ENCODE peak calls at places on chromosomes 5 and 9, in seven cellular contexts. One of them, this sample, is unnamed.

GRCh38 chr5:2160811-2161210 is 278.1 kb upstream of the IRX4 start:
- DNase-seq in neuronal stem cell: no peak
- DNase-seq in CD4-positive, alpha-beta memory T cell: no peak
- DNase-seq in NCI-H2081: no peak
- DNase-seq in head of caudate nucleus: no peak
- DNase-seq in stomach: no peak
- DNase-seq in Calu3: no peak
- DNase-seq in this sample: no peak

GRCh38 chr5:142000709-142001484 is 11.9 kb downstream of the GNPDA1 start:
- DNase-seq in neuronal stem cell: no peak
- DNase-seq in CD4-positive, alpha-beta memory T cell: no peak
- DNase-seq in NCI-H2081: no peak
- DNase-seq in stomach: no peak
- DNase-seq in head of caudate nucleus: peak; percentile 47
- DNase-seq in Calu3: peak; percentile 15
- DNase-seq in this sample: no peak

GRCh38 chr5:83031391-83031790 is 45.8 kb downstream of the TMEM167A start:
- DNase-seq in neuronal stem cell: no peak
- DNase-seq in NCI-H2081: no peak
- DNase-seq in stomach: no peak
- DNase-seq in head of caudate nucleus: no peak
- DNase-seq in CD4-positive, alpha-beta memory T cell: no peak
- DNase-seq in Calu3: no peak
- DNase-seq in this sample: no peak

GRCh38 chr5:161399996-161400562 is 146.4 kb downstream of the GABRB2 start:
- DNase-seq in neuronal stem cell: no peak
- DNase-seq in head of caudate nucleus: no peak
- DNase-seq in Calu3: no peak
- DNase-seq in CD4-positive, alpha-beta memory T cell: no peak
- DNase-seq in NCI-H2081: peak; percentile 1
- DNase-seq in stomach: no peak
- DNase-seq in this sample: no peak

GRCh38 chr9:106310782-106311181 is 552.2 kb upstream of the ZNF462 start:
- DNase-seq in stomach: no peak
- DNase-seq in NCI-H2081: no peak
- DNase-seq in CD4-positive, alpha-beta memory T cell: no peak
- DNase-seq in head of caudate nucleus: no peak
- DNase-seq in neuronal stem cell: no peak
- DNase-seq in Calu3: no peak
- DNase-seq in this sample: no peak

GRCh38 chr5:37437716-37438115 is 58.6 kb downstream of the WDR70 start:
- DNase-seq in CD4-positive, alpha-beta memory T cell: no peak
- DNase-seq in NCI-H2081: no peak
- DNase-seq in Calu3: no peak
- DNase-seq in neuronal stem cell: no peak
- DNase-seq in stomach: no peak
- DNase-seq in head of caudate nucleus: no peak
- DNase-seq in this sample: no peak

GRCh38 chr5:127746756-127747155 is 43.6 kb downstream of the CCDC192 start:
- DNase-seq in NCI-H2081: peak; percentile 3
- DNase-seq in CD4-positive, alpha-beta memory T cell: peak; percentile 7
- DNase-seq in stomach: no peak
- DNase-seq in head of caudate nucleus: no peak
- DNase-seq in Calu3: no peak
- DNase-seq in neuronal stem cell: no peak
- DNase-seq in this sample: no peak

GRCh38 chr9:130893250-130894101 is 3.1 kb downstream of the QRFP start:
- DNase-seq in NCI-H2081: no peak
- DNase-seq in Calu3: no peak
- DNase-seq in head of caudate nucleus: peak; percentile 66
- DNase-seq in CD4-positive, alpha-beta memory T cell: no peak
- DNase-seq in stomach: peak; percentile 40
- DNase-seq in neuronal stem cell: no peak
- DNase-seq in this sample: peak; percentile 86

GRCh38 chr5:179763215-179763945 is 30.4 kb upstream of the LTC4S start:
- DNase-seq in CD4-positive, alpha-beta memory T cell: peak; percentile 50
- DNase-seq in head of caudate nucleus: peak; percentile 88
- DNase-seq in stomach: peak; percentile 71
- DNase-seq in neuronal stem cell: peak; percentile 51
- DNase-seq in Calu3: peak; percentile 76
- DNase-seq in NCI-H2081: peak; percentile 71
- DNase-seq in this sample: peak; percentile 65

GRCh38 chr5:176734756-176735342 is 75.5 kb upstream of the UNC5A start:
- DNase-seq in head of caudate nucleus: no peak
- DNase-seq in neuronal stem cell: no peak
- DNase-seq in Calu3: no peak
- DNase-seq in CD4-positive, alpha-beta memory T cell: no peak
- DNase-seq in stomach: no peak
- DNase-seq in NCI-H2081: no peak
- DNase-seq in this sample: no peak

GRCh38 chr5:99076600-99077253 is 147.9 kb upstream of the CHD1 start:
- DNase-seq in Calu3: no peak
- DNase-seq in neuronal stem cell: no peak
- DNase-seq in CD4-positive, alpha-beta memory T cell: no peak
- DNase-seq in stomach: no peak
- DNase-seq in NCI-H2081: no peak
- DNase-seq in head of caudate nucleus: no peak
- DNase-seq in this sample: no peak

GRCh38 chr5:21067724-21068123 is 1079.7 kb upstream of the CDH18 start:
- DNase-seq in CD4-positive, alpha-beta memory T cell: no peak
- DNase-seq in stomach: no peak
- DNase-seq in Calu3: no peak
- DNase-seq in head of caudate nucleus: no peak
- DNase-seq in NCI-H2081: no peak
- DNase-seq in neuronal stem cell: no peak
- DNase-seq in this sample: no peak

GRCh38 chr9:96719538-96720315 is 58.2 kb downstream of the ZNF510 start:
- DNase-seq in head of caudate nucleus: peak; percentile 50
- DNase-seq in CD4-positive, alpha-beta memory T cell: no peak
- DNase-seq in Calu3: peak; percentile 52
- DNase-seq in NCI-H2081: no peak
- DNase-seq in stomach: peak; percentile 43
- DNase-seq in neuronal stem cell: no peak
- DNase-seq in this sample: no peak

GRCh38 chr5:138708761-138709160 is 44.5 kb upstream of the CTNNA1 start:
- DNase-seq in CD4-positive, alpha-beta memory T cell: no peak
- DNase-seq in head of caudate nucleus: no peak
- DNase-seq in stomach: no peak
- DNase-seq in neuronal stem cell: no peak
- DNase-seq in NCI-H2081: no peak
- DNase-seq in Calu3: no peak
- DNase-seq in this sample: no peak

GRCh38 chr5:148653840-148654781 is at the start of gene HTR4:
- DNase-seq in Calu3: peak; percentile 6
- DNase-seq in NCI-H2081: peak; percentile 29
- DNase-seq in neuronal stem cell: no peak
- DNase-seq in head of caudate nucleus: peak; percentile 66
- DNase-seq in stomach: no peak
- DNase-seq in CD4-positive, alpha-beta memory T cell: no peak
- DNase-seq in this sample: peak; percentile 13

GRCh38 chr5:122773615-122774014 is 1.3 kb upstream of the SNX2 start:
- DNase-seq in Calu3: no peak
- DNase-seq in head of caudate nucleus: no peak
- DNase-seq in NCI-H2081: no peak
- DNase-seq in neuronal stem cell: no peak
- DNase-seq in CD4-positive, alpha-beta memory T cell: no peak
- DNase-seq in stomach: no peak
- DNase-seq in this sample: peak; percentile 40

GRCh38 chr5:72300590-72301339 is 19.3 kb downstream of the MRPS27 start:
- DNase-seq in CD4-positive, alpha-beta memory T cell: no peak
- DNase-seq in stomach: no peak
- DNase-seq in Calu3: no peak
- DNase-seq in NCI-H2081: no peak
- DNase-seq in head of caudate nucleus: no peak
- DNase-seq in neuronal stem cell: no peak
- DNase-seq in this sample: no peak

GRCh38 chr9:27572566-27572917 is 739 bp downstream of the C9orf72 start:
- DNase-seq in head of caudate nucleus: peak; percentile 79
- DNase-seq in NCI-H2081: peak; percentile 52
- DNase-seq in CD4-positive, alpha-beta memory T cell: peak; percentile 64
- DNase-seq in stomach: peak; percentile 57
- DNase-seq in neuronal stem cell: no peak
- DNase-seq in Calu3: peak; percentile 12
- DNase-seq in this sample: peak; percentile 50

GRCh38 chr5:150120617-150121447 is 34.5 kb upstream of the CSF1R start:
- DNase-seq in neuronal stem cell: no peak
- DNase-seq in NCI-H2081: no peak
- DNase-seq in stomach: no peak
- DNase-seq in head of caudate nucleus: no peak
- DNase-seq in Calu3: no peak
- DNase-seq in CD4-positive, alpha-beta memory T cell: no peak
- DNase-seq in this sample: no peak

GRCh38 chr9:93814561-93814960 is 140.6 kb downstream of the BARX1 start:
- DNase-seq in stomach: no peak
- DNase-seq in CD4-positive, alpha-beta memory T cell: no peak
- DNase-seq in Calu3: no peak
- DNase-seq in head of caudate nucleus: peak; percentile 34
- DNase-seq in NCI-H2081: peak; percentile 72
- DNase-seq in neuronal stem cell: no peak
- DNase-seq in this sample: no peak

GRCh38 chr9:92234503-92234902 is 59.0 kb downstream of the IARS1 start:
- DNase-seq in stomach: no peak
- DNase-seq in head of caudate nucleus: no peak
- DNase-seq in NCI-H2081: no peak
- DNase-seq in neuronal stem cell: no peak
- DNase-seq in CD4-positive, alpha-beta memory T cell: no peak
- DNase-seq in Calu3: no peak
- DNase-seq in this sample: no peak

GRCh38 chr9:127682351-127683136 is 24.2 kb upstream of the CFAP157 start:
- DNase-seq in Calu3: no peak
- DNase-seq in head of caudate nucleus: no peak
- DNase-seq in neuronal stem cell: no peak
- DNase-seq in stomach: no peak
- DNase-seq in NCI-H2081: no peak
- DNase-seq in CD4-positive, alpha-beta memory T cell: no peak
- DNase-seq in this sample: no peak

GRCh38 chr9:109918359-109919163 is 138.6 kb downstream of the PALM2AKAP2 start:
- DNase-seq in CD4-positive, alpha-beta memory T cell: no peak
- DNase-seq in stomach: no peak
- DNase-seq in Calu3: no peak
- DNase-seq in neuronal stem cell: no peak
- DNase-seq in head of caudate nucleus: no peak
- DNase-seq in NCI-H2081: peak; percentile 91
- DNase-seq in this sample: no peak

GRCh38 chr5:72363146-72363802 is 43.1 kb downstream of the PTCD2 start:
- DNase-seq in neuronal stem cell: no peak
- DNase-seq in NCI-H2081: no peak
- DNase-seq in stomach: no peak
- DNase-seq in CD4-positive, alpha-beta memory T cell: no peak
- DNase-seq in Calu3: peak; percentile 26
- DNase-seq in head of caudate nucleus: peak; percentile 79
- DNase-seq in this sample: no peak

GRCh38 chr9:127788337-127789011 is 2.6 kb downstream of the CDK9 start:
- DNase-seq in Calu3: no peak
- DNase-seq in neuronal stem cell: no peak
- DNase-seq in NCI-H2081: no peak
- DNase-seq in CD4-positive, alpha-beta memory T cell: no peak
- DNase-seq in head of caudate nucleus: peak; percentile 88
- DNase-seq in stomach: no peak
- DNase-seq in this sample: no peak

GRCh38 chr9:127218818-127219217 is 45.8 kb upstream of the GARNL3 start:
- DNase-seq in CD4-positive, alpha-beta memory T cell: no peak
- DNase-seq in NCI-H2081: no peak
- DNase-seq in Calu3: no peak
- DNase-seq in head of caudate nucleus: no peak
- DNase-seq in stomach: no peak
- DNase-seq in neuronal stem cell: no peak
- DNase-seq in this sample: no peak

GRCh38 chr9:112665347-112665746 is 52.6 kb downstream of the INIP start:
- DNase-seq in NCI-H2081: no peak
- DNase-seq in CD4-positive, alpha-beta memory T cell: no peak
- DNase-seq in Calu3: no peak
- DNase-seq in stomach: no peak
- DNase-seq in neuronal stem cell: no peak
- DNase-seq in head of caudate nucleus: no peak
- DNase-seq in this sample: no peak

GRCh38 chr5:149526855-149527590 is 24.2 kb downstream of the CSNK1A1 start:
- DNase-seq in CD4-positive, alpha-beta memory T cell: no peak
- DNase-seq in stomach: no peak
- DNase-seq in Calu3: no peak
- DNase-seq in neuronal stem cell: no peak
- DNase-seq in NCI-H2081: no peak
- DNase-seq in head of caudate nucleus: no peak
- DNase-seq in this sample: no peak

This sample was measured in HL-60.